ENCODE peak calls at places on chromosomes 16 and 17, in six cellular contexts. M is fibroblast of lung, Z is HCT116, K is PC-3, T is mammary epithelial cell, B is endothelial cell of umbilical vein. V is an unnamed sample.
A peak's percentile ranks its signal among the peaks of the same experiment; 100 is the strongest.

GRCh38 chr17:40564883-40565744 is at the start of gene CCR7:
- DNase-seq in T (no peak), M (no peak), B (no peak), Z (no peak), K (no peak), V (no peak)

GRCh38 chr16:54290203-54291106 is 3.9 kb upstream of the IRX3 start:
- DNase-seq in K (no peak), Z (no peak), M (no peak), B (no peak), T (no peak), V (no peak)

GRCh38 chr16:54175169-54175551 is 111.4 kb downstream of the IRX3 start:
- DNase-seq in M (no peak), Z (no peak), T (no peak), B (no peak), K (no peak), V (no peak)

GRCh38 chr17:679491-679890 is 35.1 kb downstream of the VPS53 start:
- DNase-seq in Z (no peak), T (no peak), K (no peak), M (no peak), B (no peak), V (no peak)

GRCh38 chr16:84829168-84829965 is 9.6 kb downstream of the CRISPLD2 start:
- DNase-seq in K (no peak), Z (no peak), M (peak; percentile 94), B (no peak), T (no peak), V (peak; percentile 81)

GRCh38 chr17:80294210-80294609 is 33.6 kb downstream of the RNF213 start:
- DNase-seq in K (no peak), M (no peak), T (no peak), B (no peak), Z (no peak), V (no peak)

GRCh38 chr17:28018439-28019070 is 23.9 kb upstream of the NLK start:
- DNase-seq in Z (no peak), K (peak; percentile 66), T (peak; percentile 46), M (peak; percentile 32), B (no peak), V (peak; percentile 47)

GRCh38 chr16:46568472-46569230 is 52.5 kb downstream of the SHCBP1 start:
- DNase-seq in M (no peak), T (no peak), K (no peak), B (no peak), Z (no peak), V (no peak)

GRCh38 chr17:71338396-71338795 is 782.4 kb upstream of the SOX9 start:
- DNase-seq in B (no peak), K (peak; percentile 13), Z (no peak), T (peak; percentile 70), M (peak; percentile 68), V (peak; percentile 42)

GRCh38 chr16:81688182-81688581 is 90.9 kb upstream of the PLCG2 start:
- DNase-seq in Z (no peak), K (peak; percentile 31), T (no peak), B (no peak), M (peak; percentile 53), V (no peak)

GRCh38 chr17:73510981-73511442 is 133.2 kb downstream of the SDK2 start:
- DNase-seq in K (no peak), T (no peak), Z (no peak), M (no peak), B (no peak), V (no peak)

GRCh38 chr17:57478433-57478832 is 222.1 kb downstream of the MSI2 start:
- DNase-seq in Z (no peak), K (no peak), T (no peak), B (no peak), M (peak; percentile 96), V (no peak)

GRCh38 chr17:45042346-45043120 is 8.9 kb downstream of the DCAKD start:
- DNase-seq in M (no peak), B (no peak), Z (no peak), K (no peak), T (no peak), V (no peak)

GRCh38 chr17:35972066-35972465 is 9.2 kb downstream of the CCL16 start:
- DNase-seq in B (no peak), T (no peak), Z (no peak), K (no peak), M (no peak), V (no peak)

GRCh38 chr16:1152123-1152638 is 725 bp upstream of the CACNA1H start:
- DNase-seq in M (no peak), T (no peak), Z (no peak), B (no peak), K (no peak), V (peak; percentile 24)
- TF ChIP-seq EZH2 in M (no peak), T (peak; percentile 55), Z (no peak), B (peak; percentile 65), K (no peak), V (no peak)

DNA sequence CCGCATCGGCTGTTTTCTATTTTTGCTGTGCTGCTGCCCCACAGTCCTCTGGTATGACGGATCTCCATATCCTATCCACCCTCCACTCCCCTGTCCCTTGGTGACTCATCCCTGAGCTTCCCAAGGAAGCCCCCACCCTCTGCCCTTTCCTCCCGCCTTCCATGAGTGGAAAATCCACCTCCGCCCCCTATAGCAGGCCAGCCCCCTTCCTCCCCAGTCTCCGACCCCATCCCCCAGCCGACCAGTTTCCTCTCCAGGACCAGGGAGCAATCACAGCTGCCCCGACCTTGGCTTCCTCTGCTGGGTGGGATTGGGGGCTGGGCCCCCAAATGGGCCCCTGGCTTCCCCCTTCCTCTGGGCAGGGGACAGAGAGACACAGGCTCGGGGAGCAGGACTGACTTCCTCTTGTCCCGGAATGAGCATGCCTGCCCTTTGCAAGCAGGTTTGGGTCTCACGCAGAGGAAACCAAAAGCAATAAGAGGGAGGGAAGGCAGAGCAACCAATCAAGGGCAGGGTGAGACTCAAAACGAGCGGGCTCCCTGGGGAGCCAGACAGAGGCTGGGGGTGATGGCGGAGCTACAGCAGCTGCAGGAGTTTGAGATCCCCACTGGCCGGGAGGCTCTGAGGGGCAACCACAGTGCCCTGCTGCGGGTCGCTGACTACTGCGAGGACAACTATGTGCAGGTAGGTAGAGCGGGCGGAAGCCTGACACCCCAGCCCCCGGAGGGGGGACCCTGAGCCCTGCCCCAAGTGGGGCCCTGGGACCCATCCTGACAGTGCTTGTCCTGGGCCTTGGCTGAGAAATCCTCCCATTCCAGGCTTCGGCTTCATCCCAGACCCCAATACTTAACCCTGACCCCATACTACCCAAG is at the start of the genes ABI3 and GNGT2:
- DNase-seq in M (peak; percentile 57), B (peak; percentile 87), Z (no peak), K (no peak), T (no peak), V (no peak)
- TF ChIP-seq EZH2 in M (no peak), B (no peak), Z (no peak), K (no peak), T (no peak), V (no peak)

GRCh38 chr17:50090971-50091950 is 3.9 kb upstream of the PDK2 start:
- DNase-seq in T (no peak), K (no peak), B (no peak), M (no peak), Z (no peak), V (no peak)
- TF ChIP-seq EZH2 in T (no peak), K (no peak), B (no peak), M (no peak), Z (no peak), V (no peak)

GRCh38 chr17:78088529-78088928 is 40.0 kb downstream of the TMC6 start:
- DNase-seq in M (no peak), B (no peak), T (no peak), K (no peak), Z (no peak), V (no peak)
- TF ChIP-seq EZH2 in M (no peak), B (no peak), T (no peak), K (no peak), Z (no peak), V (no peak)

GRCh38 chr16:6482861-6483530 is 849.6 kb upstream of the RBFOX1 start:
- DNase-seq in B (no peak), T (no peak), M (no peak), K (no peak), Z (no peak), V (no peak)

GRCh38 chr16:6484931-6485330 is 847.7 kb upstream of the RBFOX1 start:
- DNase-seq in M (no peak), K (no peak), B (no peak), T (peak; percentile 1), Z (no peak), V (no peak)

GRCh38 chr16:6484121-6484520 is 848.5 kb upstream of the RBFOX1 start:
- DNase-seq in M (no peak), T (no peak), B (no peak), Z (no peak), K (no peak), V (no peak)

GRCh38 chr16:6481894-6482293 is 850.8 kb upstream of the RBFOX1 start:
- DNase-seq in Z (no peak), K (no peak), B (no peak), M (no peak), T (no peak), V (no peak)

GRCh38 chr16:6483634-6484033 is 849.0 kb upstream of the RBFOX1 start:
- DNase-seq in B (no peak), K (no peak), M (no peak), T (no peak), Z (no peak), V (no peak)
- TF ChIP-seq EZH2 in B (no peak), K (no peak), M (no peak), T (no peak), Z (no peak), V (no peak)

GRCh38 chr16:67028555-67029248 is at the start of gene CBFB:
- DNase-seq in K (peak; percentile 85), Z (peak; percentile 85), T (peak; percentile 83), M (peak; percentile 89), B (peak; percentile 87), V (peak; percentile 93)
- TF ChIP-seq EZH2 in K (no peak), Z (no peak), T (no peak), M (no peak), B (no peak), V (no peak)

DNA sequence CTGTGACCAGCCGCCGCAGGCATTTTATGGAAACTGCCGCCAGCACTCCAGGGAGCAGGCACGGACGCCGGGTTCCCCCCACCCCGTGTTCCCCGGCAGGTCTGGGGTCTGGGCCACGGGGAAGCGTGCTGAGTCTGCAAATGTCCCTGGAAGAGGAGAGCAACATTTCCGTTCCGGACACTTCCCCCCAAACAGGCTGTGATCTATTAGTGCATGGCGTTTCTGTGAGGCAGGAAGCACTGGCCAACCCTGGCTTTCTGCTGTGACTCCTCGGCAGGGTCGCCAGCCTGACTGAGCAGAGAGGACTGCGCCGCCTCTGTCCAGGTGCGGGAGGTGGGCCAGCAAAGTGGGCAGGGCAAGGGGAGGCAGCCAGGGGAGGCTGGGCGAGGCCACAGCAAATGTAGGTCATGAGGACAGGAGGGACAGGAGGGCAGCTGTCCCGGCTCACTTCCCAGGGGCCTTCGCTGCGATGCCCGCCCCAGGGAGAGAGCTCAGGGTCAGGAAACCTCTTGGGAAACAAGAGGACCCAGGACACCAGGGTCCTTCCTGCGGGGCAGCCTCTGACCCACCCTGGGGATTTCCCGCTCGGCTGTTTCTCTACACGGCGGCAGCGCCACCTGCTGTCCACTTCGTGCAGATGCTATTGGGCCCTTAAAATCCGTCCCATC is 9.5 kb downstream of the FOXF1 start:
- DNase-seq in B (peak; percentile 65), M (peak; percentile 40), T (no peak), K (peak; percentile 65), Z (peak; percentile 63), V (peak; percentile 72)
- TF ChIP-seq EZH2 in B (no peak), M (no peak), T (no peak), K (no peak), Z (no peak), V (no peak)